ENCODE peak calls at places on chromosomes 2 and 18, in four cellular contexts. X is IMR-90, T is K562, O is GM12878. J is an unnamed sample.

GRCh38 chr2:38293152-38293865 is 83.8 kb downstream of the ATL2 start:
- DNase-seq in X (peak; percentile 23), T (no peak), O (no peak), J (no peak)

GRCh38 chr2:15788458-15789229 is 151.7 kb upstream of the MYCN start:
- DNase-seq in X (no peak), T (no peak), O (no peak), J (no peak)

GRCh38 chr2:99600929-99601680 is 111.3 kb upstream of the REV1 start:
- DNase-seq in X (peak; percentile 43), T (no peak), O (no peak), J (no peak)

GRCh38 chr18:26376106-26376505 is 149.9 kb downstream of the TAF4B start:
- DNase-seq in X (no peak), T (no peak), O (no peak), J (no peak)

GRCh38 chr2:105768961-105769452 is 24.3 kb downstream of the NCK2 start:
- DNase-seq in X (peak; percentile 46), T (no peak), O (no peak), J (no peak)

GRCh38 chr2:63364866-63365265 is 223.4 kb downstream of the WDPCP start:
- DNase-seq in X (no peak), T (no peak), O (no peak), J (peak; percentile 3)

GRCh38 chr2:178502751-178503150 is 22.5 kb downstream of the PLEKHA3 start:
- DNase-seq in X (no peak), T (no peak), O (no peak), J (no peak)

GRCh38 chr18:24173997-24174396 is 35.1 kb downstream of the CABYR start:
- DNase-seq in X (no peak), T (no peak), O (no peak), J (no peak)

GRCh38 chr2:215537621-215538020 is 101.8 kb upstream of the FN1 start:
- DNase-seq in X (peak; percentile 86), T (no peak), O (no peak), J (no peak)

GRCh38 chr2:168210898-168211570 is 36.4 kb downstream of the STK39 start:
- DNase-seq in X (peak; percentile 95), T (no peak), O (no peak), J (peak; percentile 68)

GRCh38 chr18:3604626-3605408 is 154.8 kb downstream of the TGIF1 start:
- DNase-seq in X (peak; percentile 98), T (peak; percentile 38), O (peak; percentile 80), J (peak; percentile 90)
- H3K4me3 ChIP-seq in X (peak overlapping the region; percentile 49), T (peak overlapping the region; percentile 55), O (peak overlapping the region; percentile 57), J (peak overlapping the region; percentile 95)

GRCh38 chr18:8798996-8799395 is 93.6 kb downstream of the MTCL1 start:
- DNase-seq in X (no peak), T (no peak), O (no peak), J (no peak)
- TF ChIP-seq FOS in X (no peak), T (no peak), O (no peak), J (no peak)

GRCh38 chr18:10901329-10901728 is 248.0 kb downstream of the PIEZO2 start:
- DNase-seq in X (no peak), T (no peak), O (no peak), J (no peak)
- H3K4me3 ChIP-seq in X (no peak overlapping the region), T (no peak overlapping the region), O (no peak overlapping the region), J (no peak overlapping the region)

GRCh38 chr2:8623576-8623957 is 58.3 kb upstream of the ID2 start:
- DNase-seq in X (no peak), T (no peak), O (no peak), J (no peak)

GRCh38 chr2:8624855-8625398 is 56.9 kb upstream of the ID2 start:
- DNase-seq in X (no peak), T (no peak), O (no peak), J (no peak)

GRCh38 chr2:8625399-8626283 is 56.2 kb upstream of the ID2 start:
- DNase-seq in X (no peak), T (no peak), O (no peak), J (no peak)

GRCh38 chr2:8622924-8623465 is 58.9 kb upstream of the ID2 start:
- DNase-seq in X (no peak), T (no peak), O (no peak), J (no peak)

GRCh38 chr2:8623958-8624591 is 57.8 kb upstream of the ID2 start:
- DNase-seq in X (no peak), T (no peak), O (no peak), J (no peak)
- TF ChIP-seq FOS in X (no peak), T (no peak), O (no peak), J (no peak)

GRCh38 chr2:176583530-176584101 is 314.4 kb downstream of the MTX2 start:
- DNase-seq in X (peak; percentile 31), T (no peak), O (no peak), J (peak; percentile 96)

GRCh38 chr2:176582183-176582582 is 312.9 kb downstream of the MTX2 start:
- DNase-seq in X (no peak), T (no peak), O (no peak), J (peak; percentile 18)

GRCh38 chr2:176581557-176582150 is 312.4 kb downstream of the MTX2 start:
- DNase-seq in X (no peak), T (no peak), O (no peak), J (no peak)

GRCh38 chr2:176584333-176584732 is 315.1 kb downstream of the MTX2 start:
- DNase-seq in X (peak; percentile 66), T (no peak), O (no peak), J (peak; percentile 52)

DNA sequence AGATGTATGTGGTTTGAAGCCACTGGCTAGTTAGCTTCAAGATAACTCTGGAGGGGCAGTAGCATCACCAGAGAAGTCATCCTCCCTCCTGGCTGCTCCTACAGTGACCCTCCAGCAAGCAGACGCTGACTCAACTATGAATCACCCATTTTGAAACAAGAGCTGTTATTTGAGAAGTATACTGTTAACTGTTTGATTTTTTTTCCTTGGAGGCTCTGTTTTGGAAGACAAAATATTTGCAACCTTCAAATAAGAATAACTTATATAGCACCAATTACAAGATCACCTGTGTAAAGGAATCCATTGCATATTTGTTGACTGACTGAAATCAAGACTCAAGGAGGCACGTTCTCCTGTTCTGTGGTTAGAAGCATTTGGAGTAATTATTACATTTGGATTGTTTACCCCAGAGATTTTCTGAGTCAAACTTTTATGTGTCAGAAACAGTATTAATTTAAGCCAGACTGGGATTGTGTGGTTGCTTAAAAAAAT is 313.8 kb downstream of the MTX2 start:
- DNase-seq in X (peak; percentile 97), T (no peak), O (no peak), J (peak; percentile 92)
- H3K4me3 ChIP-seq in X (no peak overlapping the region), T (no peak overlapping the region), O (no peak overlapping the region), J (peak overlapping the region; percentile 35)

GRCh38 chr2:48048725-48049124 is 142.4 kb upstream of the FBXO11 start:
- DNase-seq in X (no peak), T (no peak), O (no peak), J (no peak)
- TF ChIP-seq FOS in X (no peak), T (no peak), O (no peak), J (no peak)

GRCh38 chr2:118990757-118991545 is 49.0 kb downstream of the MARCO start:
- DNase-seq in X (no peak), T (no peak), O (no peak), J (no peak)

GRCh38 chr2:118989481-118989880 is 47.5 kb downstream of the MARCO start:
- DNase-seq in X (no peak), T (no peak), O (no peak), J (no peak)

GRCh38 chr2:118986733-118987132 is 44.7 kb downstream of the MARCO start:
- DNase-seq in X (no peak), T (no peak), O (no peak), J (no peak)

GRCh38 chr2:118988706-118989105 is 46.7 kb downstream of the MARCO start:
- DNase-seq in X (no peak), T (no peak), O (no peak), J (no peak)

DNA sequence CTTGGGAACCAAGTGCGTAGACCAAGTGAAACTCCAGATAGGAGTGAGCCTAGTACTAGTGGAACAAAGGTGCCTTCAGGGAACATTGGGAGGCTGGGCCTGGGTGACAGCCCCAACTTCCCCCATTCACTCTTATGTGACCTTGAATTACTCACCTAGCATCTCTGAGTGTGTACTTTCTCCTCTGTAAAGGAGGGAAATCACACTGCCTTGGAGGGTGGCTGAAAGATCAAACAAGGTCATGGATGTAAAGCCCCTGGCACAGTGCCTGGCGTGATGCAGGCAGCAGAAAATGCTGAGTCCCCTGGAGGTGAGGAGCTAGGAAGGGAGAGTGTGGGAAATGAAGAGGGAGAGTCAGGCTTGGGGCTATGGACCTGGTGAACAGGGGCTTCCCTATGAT is 45.9 kb downstream of the MARCO start:
- DNase-seq in X (no peak), T (no peak), O (no peak), J (no peak)
- H3K4me3 ChIP-seq in X (no peak overlapping the region), T (no peak overlapping the region), O (no peak overlapping the region), J (no peak overlapping the region)

GRCh38 chr18:3607309-3608098 is 157.5 kb downstream of the TGIF1 start:
- DNase-seq in X (no peak), T (peak; percentile 43), O (no peak), J (no peak)

GRCh38 chr18:3603460-3604259 is 153.7 kb downstream of the TGIF1 start:
- DNase-seq in X (peak; percentile 99), T (peak; percentile 41), O (no peak), J (peak; percentile 96)

GRCh38 chr18:3604260-3604625 is 154.3 kb downstream of the TGIF1 start:
- DNase-seq in X (no peak), T (no peak), O (no peak), J (no peak)

GRCh38 chr18:3608488-3608887 is 158.5 kb downstream of the TGIF1 start:
- DNase-seq in X (no peak), T (no peak), O (no peak), J (no peak)

DNA sequence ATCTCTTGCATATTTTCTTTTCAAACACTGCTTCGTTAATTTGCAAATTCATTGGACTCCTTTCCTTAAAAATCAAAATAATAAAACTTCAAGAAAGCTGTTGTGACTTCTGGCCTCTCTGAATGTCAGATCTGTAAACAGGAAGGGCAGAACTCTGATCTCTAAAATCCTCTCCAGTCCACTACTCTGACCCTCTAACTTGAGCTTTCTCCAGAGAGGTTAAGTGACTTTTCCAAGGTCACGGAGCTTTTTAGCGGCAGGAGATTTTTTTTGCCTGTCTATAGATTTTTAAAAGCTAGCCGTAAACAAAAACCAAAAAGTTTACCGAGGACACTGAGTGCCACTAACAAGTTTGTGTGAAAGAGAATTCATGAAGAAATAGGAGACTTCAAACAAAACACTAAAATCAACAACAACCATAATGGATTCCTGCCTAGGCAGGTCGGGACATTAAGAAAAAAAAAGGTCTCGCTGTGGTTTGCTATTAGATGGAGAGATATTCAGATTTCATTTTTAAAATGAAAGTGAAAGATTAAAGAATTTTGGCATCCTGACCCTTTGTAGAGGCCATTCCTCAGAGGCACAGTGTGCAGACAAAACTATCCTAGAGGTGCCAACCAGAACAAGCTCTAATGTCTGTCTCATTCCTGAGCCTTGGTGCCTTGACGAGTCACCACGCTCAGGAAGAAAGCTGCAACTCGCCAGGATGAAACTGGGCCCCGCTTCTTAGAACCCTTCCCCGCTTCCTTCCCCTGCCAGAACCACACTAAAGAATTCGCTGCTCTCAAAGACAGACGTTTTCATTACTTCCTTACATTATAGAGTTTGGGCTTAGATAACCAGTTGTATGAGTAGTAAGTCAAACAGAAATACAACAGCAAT is 155.8 kb downstream of the TGIF1 start:
- DNase-seq in X (peak; percentile 62), T (peak; percentile 29), O (no peak), J (peak; percentile 67)
- TF ChIP-seq FOS in X (no peak), T (no peak), O (no peak), J (peak; percentile 5)

J was measured in endothelial cell of umbilical vein.